ENCODE peak calls at places on chromosomes 12 and 14, in ten cellular contexts. V, U, H, S, C, W, Y, M, T and P are unnamed samples.
A peak's percentile ranks its signal among the peaks of the same experiment; 100 is the strongest.

GRCh38 chr14:39339003-39339402 is 93.2 kb downstream of the FBXO33 start:
- DNase-seq in H (no peak), S (no peak), C (no peak), W (no peak), U (no peak), M (no peak), V (peak; percentile 66), Y (no peak), T (no peak), P (no peak)

GRCh38 chr12:39272934-39273770 is 169.8 kb downstream of the KIF21A start:
- DNase-seq in W (peak; percentile 32), Y (peak; percentile 42), C (peak; percentile 49), S (no peak), H (no peak), V (peak; percentile 10), T (peak; percentile 67), M (no peak), U (peak; percentile 31), P (peak; percentile 20)

GRCh38 chr12:89769483-89769818 is 60.8 kb upstream of the ATP2B1 start:
- DNase-seq in T (no peak), V (no peak), S (no peak), C (no peak), Y (no peak), U (no peak), H (no peak), M (no peak), W (no peak), P (no peak)

GRCh38 chr12:62192486-62193250 is 67.5 kb upstream of the USP15 start:
- DNase-seq in W (peak; percentile 49), U (peak; percentile 71), M (no peak), T (peak; percentile 85), V (peak; percentile 87), C (peak; percentile 84), S (peak; percentile 56), Y (peak; percentile 83), H (peak; percentile 12), P (peak; percentile 20)

GRCh38 chr12:124648710-124649384 is 81.4 kb upstream of the NCOR2 start:
- DNase-seq in V (no peak), H (no peak), U (no peak), Y (no peak), C (no peak), T (no peak), M (no peak), S (no peak), W (no peak), P (no peak)

GRCh38 chr12:48350249-48351021 is at the start of gene ZNF641:
- DNase-seq in H (no peak), T (peak; percentile 81), W (peak; percentile 73), Y (peak; percentile 85), V (peak; percentile 91), S (peak; percentile 92), U (peak; percentile 80), M (peak; percentile 81), C (peak; percentile 68), P (peak; percentile 89)

GRCh38 chr14:37034410-37035285 is 137.8 kb downstream of the SLC25A21 start:
- DNase-seq in C (no peak), M (no peak), V (no peak), U (no peak), H (no peak), W (no peak), T (no peak), Y (peak; percentile 37), S (no peak), P (no peak)

GRCh38 chr12:53969588-53970259 is 3.2 kb upstream of the HOXC11 start:
- DNase-seq in V (no peak), M (no peak), H (no peak), C (no peak), U (no peak), W (no peak), S (no peak), T (no peak), Y (no peak), P (no peak)

GRCh38 chr12:50650285-50650684 is 113.6 kb upstream of the ATF1 start:
- DNase-seq in T (no peak), Y (no peak), M (no peak), W (no peak), C (no peak), V (no peak), S (no peak), U (no peak), H (no peak), P (no peak)

GRCh38 chr12:14845350-14845750 is 2.0 kb upstream of the ART4 start:
- DNase-seq in V (peak; percentile 50), U (peak; percentile 61), T (peak; percentile 75), H (no peak), S (no peak), M (no peak), C (peak; percentile 52), Y (peak; percentile 71), W (peak; percentile 54), P (peak; percentile 49)

GRCh38 chr14:96958057-96958456 is 160.9 kb downstream of the VRK1 start:
- DNase-seq in V (no peak), H (no peak), Y (no peak), M (no peak), W (no peak), C (no peak), S (no peak), U (no peak), T (no peak), P (no peak)

GRCh38 chr12:24991209-24992049 is 42.5 kb upstream of the BCAT1 start:
- DNase-seq in C (peak; percentile 45), T (peak; percentile 65), U (peak; percentile 35), Y (peak; percentile 62), W (peak; percentile 19), S (no peak), M (no peak), V (peak; percentile 32), H (peak; percentile 21), P (no peak)

GRCh38 chr12:95790025-95790911 is at the start of gene NTN4:
- DNase-seq in Y (peak; percentile 28), H (no peak), C (no peak), S (peak; percentile 83), M (peak; percentile 43), W (peak; percentile 5), U (peak; percentile 37), V (peak; percentile 65), T (peak; percentile 60), P (peak; percentile 64)

GRCh38 chr12:10392394-10392930 is 2.6 kb upstream of the KLRK1 start:
- DNase-seq in V (no peak), S (no peak), H (no peak), T (peak; percentile 85), M (peak; percentile 47), W (peak; percentile 50), Y (peak; percentile 98), U (peak; percentile 79), C (peak; percentile 51), P (peak; percentile 30)

GRCh38 chr12:56808954-56809353 is 45.8 kb downstream of the HSD17B6 start:
- DNase-seq in H (no peak), M (no peak), S (no peak), V (no peak), T (peak; percentile 86), W (no peak), U (no peak), C (no peak), Y (no peak), P (no peak)

GRCh38 chr14:43003845-43004244 is 1397.2 kb downstream of the LRFN5 start:
- DNase-seq in T (no peak), C (no peak), W (no peak), V (no peak), H (no peak), Y (peak; percentile 1), U (no peak), M (no peak), S (no peak), P (no peak)

GRCh38 chr14:61326847-61327246 is 5.5 kb downstream of the PRKCH start:
- DNase-seq in T (peak; percentile 6), C (no peak), V (no peak), W (no peak), M (no peak), U (peak; percentile 43), S (no peak), H (no peak), Y (no peak), P (peak; percentile 44)

GRCh38 chr14:64060648-64061096 is 207.9 kb downstream of the SYNE2 start:
- DNase-seq in T (peak; percentile 69), C (peak; percentile 54), H (no peak), U (peak; percentile 24), M (no peak), V (no peak), S (no peak), Y (peak; percentile 51), W (peak; percentile 5), P (peak; percentile 42)

GRCh38 chr12:31989571-31989970 is 30.4 kb downstream of the RESF1 start:
- DNase-seq in V (no peak), W (no peak), C (no peak), T (no peak), M (no peak), U (no peak), S (no peak), H (no peak), Y (no peak), P (no peak)